ENCODE peak calls at places on chromosomes 12 and 14, in seven cellular contexts. One of them, this sample, is unnamed. For H3K27me3, the result is how much of the 10 kb centered on the place peaks cover.

GRCh38 chr12:45409966-45410365 is 194.1 kb downstream of the ANO6 start:
- DNase-seq in left ventricle myocardium inferior: no peak
- DNase-seq in astrocyte: peak
- DNase-seq in keratinocyte: no peak
- DNase-seq in CD4-positive, alpha-beta T cell: no peak
- DNase-seq in WERI-Rb-1: no peak
- DNase-seq in lower lobe of right lung: no peak
- DNase-seq in this sample: no peak

GRCh38 chr12:121038861-121039654 is at the start of gene OASL:
- DNase-seq in left ventricle myocardium inferior: no peak
- DNase-seq in astrocyte: no peak
- DNase-seq in keratinocyte: no peak
- DNase-seq in CD4-positive, alpha-beta T cell: peak
- DNase-seq in WERI-Rb-1: no peak
- DNase-seq in lower lobe of right lung: peak
- DNase-seq in this sample: no peak

GRCh38 chr12:24379038-24379437 is 429.6 kb upstream of the SOX5 start:
- DNase-seq in left ventricle myocardium inferior: no peak
- DNase-seq in astrocyte: no peak
- DNase-seq in keratinocyte: no peak
- DNase-seq in CD4-positive, alpha-beta T cell: no peak
- DNase-seq in WERI-Rb-1: no peak
- DNase-seq in lower lobe of right lung: no peak
- DNase-seq in this sample: no peak

GRCh38 chr12:57139796-57140649 is 7.4 kb downstream of the LRP1-AS start:
- DNase-seq in left ventricle myocardium inferior: no peak
- DNase-seq in astrocyte: peak
- DNase-seq in keratinocyte: no peak
- DNase-seq in CD4-positive, alpha-beta T cell: no peak
- DNase-seq in WERI-Rb-1: no peak
- DNase-seq in lower lobe of right lung: no peak
- DNase-seq in this sample: no peak

GRCh38 chr14:36935976-36936678 is 236.3 kb downstream of the SLC25A21 start:
- DNase-seq in left ventricle myocardium inferior: no peak
- DNase-seq in astrocyte: peak
- DNase-seq in keratinocyte: no peak
- DNase-seq in CD4-positive, alpha-beta T cell: no peak
- DNase-seq in WERI-Rb-1: no peak
- DNase-seq in lower lobe of right lung: no peak
- DNase-seq in this sample: no peak

GRCh38 chr12:25322918-25323773 is 72.4 kb upstream of the KRAS start:
- DNase-seq in left ventricle myocardium inferior: no peak
- DNase-seq in astrocyte: peak
- DNase-seq in keratinocyte: no peak
- DNase-seq in CD4-positive, alpha-beta T cell: no peak
- DNase-seq in WERI-Rb-1: no peak
- DNase-seq in lower lobe of right lung: no peak
- DNase-seq in this sample: no peak

GRCh38 chr14:61183486-61183885 is 97.7 kb downstream of the TMEM30B start:
- DNase-seq in left ventricle myocardium inferior: no peak
- DNase-seq in astrocyte: peak
- DNase-seq in keratinocyte: no peak
- DNase-seq in CD4-positive, alpha-beta T cell: no peak
- DNase-seq in WERI-Rb-1: no peak
- DNase-seq in lower lobe of right lung: no peak
- DNase-seq in this sample: no peak

GRCh38 chr14:68520637-68521556 is 272.0 kb downstream of the ZFP36L1 start:
- DNase-seq in left ventricle myocardium inferior: no peak
- DNase-seq in astrocyte: no peak
- DNase-seq in keratinocyte: peak
- DNase-seq in CD4-positive, alpha-beta T cell: no peak
- DNase-seq in WERI-Rb-1: no peak
- DNase-seq in lower lobe of right lung: peak
- DNase-seq in this sample: no peak

GRCh38 chr12:6730169-6730568 is 6.3 kb downstream of the COPS7A start:
- DNase-seq in left ventricle myocardium inferior: no peak
- DNase-seq in astrocyte: no peak
- DNase-seq in keratinocyte: no peak
- DNase-seq in CD4-positive, alpha-beta T cell: no peak
- DNase-seq in WERI-Rb-1: no peak
- DNase-seq in lower lobe of right lung: no peak
- DNase-seq in this sample: no peak

GRCh38 chr12:71432936-71433335 is 6.7 kb upstream of the LGR5 start:
- DNase-seq in left ventricle myocardium inferior: no peak
- DNase-seq in astrocyte: no peak
- DNase-seq in keratinocyte: no peak
- DNase-seq in CD4-positive, alpha-beta T cell: no peak
- DNase-seq in WERI-Rb-1: no peak
- DNase-seq in lower lobe of right lung: no peak
- DNase-seq in this sample: no peak

GRCh38 chr14:21988413-21988812 is 314.8 kb upstream of the OR4E1 start:
- DNase-seq in left ventricle myocardium inferior: no peak
- DNase-seq in astrocyte: no peak
- DNase-seq in keratinocyte: no peak
- DNase-seq in CD4-positive, alpha-beta T cell: no peak
- DNase-seq in WERI-Rb-1: no peak
- DNase-seq in lower lobe of right lung: no peak
- DNase-seq in this sample: no peak

GRCh38 chr12:91276529-91276928 is 93.9 kb upstream of the DCN start:
- DNase-seq in left ventricle myocardium inferior: no peak
- DNase-seq in astrocyte: no peak
- DNase-seq in keratinocyte: no peak
- DNase-seq in CD4-positive, alpha-beta T cell: no peak
- DNase-seq in WERI-Rb-1: no peak
- DNase-seq in lower lobe of right lung: no peak
- DNase-seq in this sample: no peak

GRCh38 chr12:20439634-20440033 is 71.3 kb downstream of the PDE3A start:
- DNase-seq in left ventricle myocardium inferior: no peak
- DNase-seq in astrocyte: no peak
- DNase-seq in keratinocyte: no peak
- DNase-seq in CD4-positive, alpha-beta T cell: no peak
- DNase-seq in WERI-Rb-1: no peak
- DNase-seq in lower lobe of right lung: no peak
- DNase-seq in this sample: no peak

GRCh38 chr12:2052861-2053674 is at the start of gene CACNA1C:
- DNase-seq in left ventricle myocardium inferior: peak
- DNase-seq in astrocyte: peak
- DNase-seq in keratinocyte: no peak
- DNase-seq in CD4-positive, alpha-beta T cell: peak
- DNase-seq in WERI-Rb-1: peak
- DNase-seq in lower lobe of right lung: no peak
- DNase-seq in this sample: no peak
- TF ChIP-seq CTCF in left ventricle myocardium inferior: peak
- TF ChIP-seq CTCF in astrocyte: no peak
- TF ChIP-seq CTCF in keratinocyte: no peak
- TF ChIP-seq CTCF in CD4-positive, alpha-beta T cell: no peak
- TF ChIP-seq CTCF in WERI-Rb-1: peak
- TF ChIP-seq CTCF in lower lobe of right lung: peak
- TF ChIP-seq CTCF in this sample: no peak

GRCh38 chr14:53952533-53952932 is 4.1 kb downstream of the BMP4 start:
- DNase-seq in left ventricle myocardium inferior: no peak
- DNase-seq in astrocyte: no peak
- DNase-seq in keratinocyte: no peak
- DNase-seq in CD4-positive, alpha-beta T cell: no peak
- DNase-seq in WERI-Rb-1: no peak
- DNase-seq in lower lobe of right lung: no peak
- DNase-seq in this sample: no peak
- H3K27me3 ChIP-seq in left ventricle myocardium inferior: under half
- H3K27me3 ChIP-seq in astrocyte: half or more
- H3K27me3 ChIP-seq in keratinocyte: under half
- H3K27me3 ChIP-seq in CD4-positive, alpha-beta T cell: half or more
- H3K27me3 ChIP-seq in WERI-Rb-1: half or more
- H3K27me3 ChIP-seq in lower lobe of right lung: under half
- H3K27me3 ChIP-seq in this sample: under half

DNA sequence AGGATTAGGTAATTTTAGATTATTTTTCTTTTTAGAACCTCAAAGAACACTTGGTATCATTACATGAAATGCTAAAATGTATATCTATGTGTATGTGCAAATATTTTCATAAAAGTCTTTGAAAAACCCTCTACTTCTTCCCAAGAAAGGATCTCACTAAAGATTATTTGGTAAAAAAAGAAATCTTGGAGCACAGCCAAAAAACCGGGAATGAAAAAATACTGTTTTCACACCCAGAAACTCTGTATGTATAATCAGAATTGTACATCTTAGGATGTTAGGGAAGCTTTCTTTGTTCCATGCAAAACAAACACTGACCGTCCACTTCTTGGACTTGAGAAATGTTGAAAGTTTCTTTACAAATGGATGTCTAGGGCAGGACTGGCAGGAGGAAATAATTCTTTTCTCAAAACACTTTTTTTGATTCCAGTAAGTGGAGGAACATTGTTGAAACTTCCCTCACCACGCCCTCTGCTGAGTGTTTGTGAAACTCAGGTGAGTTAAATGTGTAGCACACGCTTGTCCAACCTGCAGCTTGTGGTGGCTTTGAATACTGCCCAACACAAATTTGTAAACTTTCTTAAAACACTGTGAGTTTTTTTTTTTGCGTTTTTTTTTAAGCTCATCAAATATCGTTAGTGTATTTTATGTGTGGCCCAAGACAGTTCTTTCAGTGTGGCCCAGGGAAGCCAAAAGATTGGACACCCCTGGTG is 26.5 kb downstream of the FBXO34 start:
- DNase-seq in left ventricle myocardium inferior: no peak
- DNase-seq in astrocyte: no peak
- DNase-seq in keratinocyte: peak
- DNase-seq in CD4-positive, alpha-beta T cell: no peak
- DNase-seq in WERI-Rb-1: no peak
- DNase-seq in lower lobe of right lung: peak
- DNase-seq in this sample: no peak
- TF ChIP-seq CTCF in left ventricle myocardium inferior: no peak
- TF ChIP-seq CTCF in astrocyte: no peak
- TF ChIP-seq CTCF in keratinocyte: peak
- TF ChIP-seq CTCF in CD4-positive, alpha-beta T cell: no peak
- TF ChIP-seq CTCF in WERI-Rb-1: no peak
- TF ChIP-seq CTCF in lower lobe of right lung: no peak
- TF ChIP-seq CTCF in this sample: no peak

GRCh38 chr14:104140213-104140462 is 1.8 kb downstream of the KIF26A start:
- DNase-seq in left ventricle myocardium inferior: peak
- DNase-seq in astrocyte: no peak
- DNase-seq in keratinocyte: no peak
- DNase-seq in CD4-positive, alpha-beta T cell: no peak
- DNase-seq in WERI-Rb-1: peak
- DNase-seq in lower lobe of right lung: no peak
- DNase-seq in this sample: no peak
- H3K27me3 ChIP-seq in left ventricle myocardium inferior: under half
- H3K27me3 ChIP-seq in astrocyte: under half
- H3K27me3 ChIP-seq in keratinocyte: under half
- H3K27me3 ChIP-seq in CD4-positive, alpha-beta T cell: under half
- H3K27me3 ChIP-seq in WERI-Rb-1: under half
- H3K27me3 ChIP-seq in lower lobe of right lung: under half
- H3K27me3 ChIP-seq in this sample: half or more

GRCh38 chr12:33605776-33606175 is 166.2 kb upstream of the SYT10 start:
- DNase-seq in left ventricle myocardium inferior: no peak
- DNase-seq in astrocyte: no peak
- DNase-seq in keratinocyte: no peak
- DNase-seq in CD4-positive, alpha-beta T cell: no peak
- DNase-seq in WERI-Rb-1: no peak
- DNase-seq in lower lobe of right lung: no peak
- DNase-seq in this sample: no peak
- TF ChIP-seq CTCF in left ventricle myocardium inferior: peak
- TF ChIP-seq CTCF in astrocyte: peak
- TF ChIP-seq CTCF in keratinocyte: no peak
- TF ChIP-seq CTCF in CD4-positive, alpha-beta T cell: no peak
- TF ChIP-seq CTCF in WERI-Rb-1: no peak
- TF ChIP-seq CTCF in lower lobe of right lung: peak
- TF ChIP-seq CTCF in this sample: no peak

This sample was measured in kidney epithelial cell.